ENCODE peak calls at places on chromosomes 16 and 17, in eight cellular contexts. W is activated CD8-positive, alpha-beta T cell treated with anti-CD3 and anti-CD28 coated beads for 36 hours; H is naive thymus-derived CD4-positive, alpha-beta T cell; A is mucosa of gallbladder; Y is HS-5; N is HuH-7.5; M is ELF-1; V is foreskin melanocyte. U is an unnamed sample.

GRCh38 chr16:79191933-79192332 is 408.6 kb downstream of the MAF start:
- DNase-seq in W (no peak), H (no peak), A (no peak), Y (no peak), N (no peak), M (no peak), V (no peak), U (no peak)

GRCh38 chr16:17070882-17071592 is 399.7 kb downstream of the XYLT1 start:
- DNase-seq in W (peak), H (peak), A (peak), Y (no peak), N (no peak), M (peak), V (no peak), U (no peak)

GRCh38 chr16:71648921-71649320 is 22.9 kb downstream of the MARVELD3 start:
- DNase-seq in W (no peak), H (no peak), A (no peak), Y (no peak), N (no peak), M (no peak), V (no peak), U (peak)

GRCh38 chr17:78486228-78486802 is 90.9 kb downstream of the DNAH17 start:
- DNase-seq in W (no peak), H (no peak), A (no peak), Y (no peak), N (no peak), M (no peak), V (no peak), U (no peak)

GRCh38 chr17:73630531-73630930 is 13.7 kb downstream of the SDK2 start:
- DNase-seq in W (no peak), H (no peak), A (no peak), Y (no peak), N (no peak), M (peak), V (peak), U (no peak)

GRCh38 chr16:81473066-81473488 is 28.5 kb downstream of the CMIP start:
- DNase-seq in W (no peak), H (no peak), A (no peak), Y (no peak), N (no peak), M (no peak), V (no peak), U (no peak)

GRCh38 chr17:21167303-21167702 is 40.5 kb downstream of the DHRS7B start:
- DNase-seq in W (no peak), H (no peak), A (no peak), Y (no peak), N (no peak), M (no peak), V (no peak), U (no peak)

GRCh38 chr17:62725791-62726249 is 82.3 kb downstream of the MARCHF10 start:
- DNase-seq in W (no peak), H (no peak), A (no peak), Y (no peak), N (no peak), M (no peak), V (no peak), U (peak)

GRCh38 chr17:72407336-72408121 is 286.7 kb downstream of the SOX9 start:
- DNase-seq in W (no peak), H (no peak), A (peak), Y (peak), N (no peak), M (no peak), V (peak), U (peak)

GRCh38 chr17:65557349-65558310 is 3.8 kb downstream of the AXIN2 start:
- DNase-seq in W (peak), H (peak), A (no peak), Y (no peak), N (no peak), M (no peak), V (no peak), U (peak)

GRCh38 chr17:74160656-74161500 is 42.6 kb upstream of the RPL38 start:
- DNase-seq in W (no peak), H (no peak), A (no peak), Y (no peak), N (no peak), M (no peak), V (no peak), U (no peak)

GRCh38 chr16:88009566-88010342 is 58.5 kb downstream of the BANP start:
- DNase-seq in W (no peak), H (no peak), A (no peak), Y (no peak), N (no peak), M (no peak), V (no peak), U (no peak)